ENCODE peak calls at places on chromosomes 3 and 15, in six cellular contexts. L is AG04450, U is HFFc6, C is heart left ventricle, D is neural crest cell, F is coronary artery. H is an unnamed sample.

GRCh38 chr3:3259181-3259580 is 79.7 kb upstream of the CRBN start:
- DNase-seq in D (no peak), L (no peak), F (no peak), U (no peak), C (no peak), H (no peak)

GRCh38 chr15:84725001-84725491 is 9.1 kb upstream of the SEC11A start:
- DNase-seq in L (no peak), D (no peak), U (peak), C (no peak), F (no peak), H (no peak)

GRCh38 chr3:158369279-158369678 is 201.7 kb upstream of the MLF1 start:
- DNase-seq in L (no peak), D (no peak), F (no peak), C (no peak), U (no peak), H (no peak)

GRCh38 chr15:100918690-100919480 is at the start of gene LRRK1:
- DNase-seq in F (peak), C (peak), U (no peak), L (no peak), D (no peak), H (peak)

GRCh38 chr15:78182821-78183220 is 33.7 kb downstream of the IDH3A start:
- DNase-seq in U (no peak), L (no peak), C (no peak), D (no peak), F (no peak), H (no peak)

GRCh38 chr3:126245811-126246727 is 65.7 kb upstream of the ALDH1L1 start:
- DNase-seq in F (no peak), L (peak), C (peak), U (peak), D (peak), H (no peak)

GRCh38 chr15:39919740-39920509 is at the start of gene GPR176:
- DNase-seq in U (peak), D (peak), C (peak), L (no peak), F (peak), H (peak)

GRCh38 chr15:78620021-78620838 is 566 bp downstream of the CHRNA3 start:
- DNase-seq in U (no peak), D (peak), F (no peak), C (no peak), L (no peak), H (no peak)

GRCh38 chr3:70090322-70090913 is 90.9 kb downstream of the SAMMSON start:
- DNase-seq in F (no peak), C (no peak), U (peak), L (no peak), D (no peak), H (peak)

GRCh38 chr3:74465652-74466415 is 148.6 kb downstream of the CNTN3 start:
- DNase-seq in U (peak), C (no peak), F (no peak), D (no peak), L (no peak), H (no peak)

GRCh38 chr3:127258733-127259132 is 29.1 kb downstream of the PRR20G start:
- DNase-seq in L (no peak), F (no peak), D (no peak), U (no peak), C (no peak), H (no peak)

GRCh38 chr3:98626151-98626550 is 32.7 kb upstream of the CPOX start:
- DNase-seq in D (no peak), C (no peak), F (no peak), U (no peak), L (no peak), H (no peak)

GRCh38 chr15:67680645-67681044 is 138.1 kb downstream of the MAP2K5 start:
- DNase-seq in D (no peak), C (no peak), U (no peak), F (no peak), L (no peak), H (no peak)

DNA sequence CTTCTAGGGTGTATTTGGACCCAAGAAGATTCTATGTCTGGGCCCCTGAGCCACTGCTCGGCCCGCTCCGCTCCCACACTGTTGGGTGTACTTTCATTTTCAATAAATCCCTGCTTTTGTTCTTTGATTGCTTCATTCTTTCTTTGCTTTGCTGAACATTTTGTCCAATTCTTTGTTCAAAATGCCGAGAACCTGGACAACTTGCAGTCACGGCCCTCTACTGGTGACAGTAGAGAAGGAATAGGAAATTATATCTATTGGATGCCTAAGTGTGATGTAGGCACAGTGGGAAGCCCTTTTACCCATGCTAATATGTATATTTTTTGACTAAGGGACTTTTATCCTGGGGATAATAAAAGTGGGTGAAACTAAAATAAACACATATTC is 340.8 kb downstream of the LRRC3B start:
- DNase-seq in U (no peak), L (no peak), D (no peak), C (no peak), F (no peak), H (no peak)
- TF ChIP-seq CTCF in U (peak), L (no peak), D (peak), C (no peak), F (no peak), H (no peak)

DNA sequence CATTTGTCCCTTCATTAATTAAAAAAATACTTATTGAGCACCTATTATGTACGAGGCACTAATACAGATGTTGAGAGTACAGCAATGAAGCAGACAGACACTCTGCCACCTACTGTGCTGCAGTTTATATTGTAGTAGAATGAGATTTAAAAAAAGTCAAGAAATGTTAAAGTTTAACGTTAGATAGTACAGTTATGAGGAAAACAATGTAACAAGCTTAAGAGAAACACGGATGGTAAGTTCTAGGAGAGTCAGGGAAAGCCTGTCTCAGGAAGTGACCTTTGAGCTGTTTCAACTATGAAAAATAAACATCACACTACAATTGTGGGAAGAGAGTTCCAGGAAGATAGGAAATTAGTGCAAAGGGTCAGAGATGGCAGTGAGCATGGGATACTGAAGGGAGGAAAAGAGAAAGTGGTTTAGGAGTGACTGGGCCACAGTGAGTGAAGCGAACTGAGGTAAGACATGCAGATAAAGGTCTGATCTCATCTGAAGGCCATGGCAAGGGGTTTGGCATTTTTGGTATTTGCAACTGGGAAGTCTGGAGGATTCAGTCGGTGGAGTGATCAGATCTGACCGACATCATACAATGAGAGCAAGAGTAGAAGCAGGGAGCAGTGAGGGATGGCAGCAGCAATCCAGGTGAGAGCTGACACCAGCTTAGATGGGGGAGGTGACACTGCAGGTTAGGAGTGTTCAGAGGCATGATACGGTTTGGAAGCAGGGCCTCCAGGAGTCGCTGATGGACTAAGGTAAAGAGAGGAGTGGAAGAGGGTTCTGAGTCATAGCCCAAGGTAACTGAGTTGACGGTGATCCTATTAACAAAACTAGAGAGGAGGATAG is 28.5 kb downstream of the PLSCR4 start:
- DNase-seq in U (no peak), C (no peak), F (no peak), L (no peak), D (no peak), H (peak)
- TF ChIP-seq CTCF in U (peak), C (no peak), F (no peak), L (no peak), D (no peak), H (no peak)

GRCh38 chr3:52455283-52456168 is at the start of gene NISCH:
- DNase-seq in F (peak), D (peak), U (peak), C (peak), L (no peak), H (peak)
- TF ChIP-seq CTCF in F (no peak), D (no peak), U (no peak), C (no peak), L (no peak), H (no peak)

DNA sequence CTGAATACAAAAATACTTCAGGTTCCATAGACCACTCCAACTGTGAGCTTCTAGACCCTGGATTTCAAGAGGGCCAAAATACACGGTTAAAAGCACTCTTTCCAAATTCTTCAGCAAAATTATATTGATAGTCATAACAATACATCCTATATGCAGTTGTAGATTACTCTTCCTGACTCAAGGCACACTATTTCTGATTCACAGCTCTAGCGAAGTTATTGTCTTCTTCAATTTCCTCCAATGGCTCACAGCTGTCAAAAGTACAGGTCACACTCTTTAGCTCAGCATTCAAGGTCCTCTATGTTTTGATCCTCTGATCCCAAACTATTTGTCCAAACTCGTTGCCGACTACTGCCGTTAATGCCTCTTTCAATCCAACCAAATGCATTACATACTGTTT is 13.5 kb upstream of the CCDC80 start:
- DNase-seq in U (no peak), F (no peak), L (no peak), C (no peak), D (no peak), H (no peak)
- TF ChIP-seq CTCF in U (no peak), F (no peak), L (no peak), C (no peak), D (no peak), H (no peak)

GRCh38 chr15:45377630-45378148 is 655 bp downstream of the GATM start:
- DNase-seq in U (no peak), F (no peak), D (no peak), L (no peak), C (peak), H (peak)

GRCh38 chr15:45376300-45376928 is 1.9 kb downstream of the GATM start:
- DNase-seq in U (no peak), C (no peak), L (no peak), F (no peak), D (no peak), H (peak)

GRCh38 chr15:45376967-45377629 is 1.2 kb downstream of the GATM start:
- DNase-seq in C (no peak), L (no peak), F (no peak), D (no peak), U (no peak), H (no peak)

GRCh38 chr15:45378913-45379262 is 544 bp upstream of the GATM start:
- DNase-seq in L (no peak), U (no peak), D (no peak), F (no peak), C (no peak), H (no peak)

DNA sequence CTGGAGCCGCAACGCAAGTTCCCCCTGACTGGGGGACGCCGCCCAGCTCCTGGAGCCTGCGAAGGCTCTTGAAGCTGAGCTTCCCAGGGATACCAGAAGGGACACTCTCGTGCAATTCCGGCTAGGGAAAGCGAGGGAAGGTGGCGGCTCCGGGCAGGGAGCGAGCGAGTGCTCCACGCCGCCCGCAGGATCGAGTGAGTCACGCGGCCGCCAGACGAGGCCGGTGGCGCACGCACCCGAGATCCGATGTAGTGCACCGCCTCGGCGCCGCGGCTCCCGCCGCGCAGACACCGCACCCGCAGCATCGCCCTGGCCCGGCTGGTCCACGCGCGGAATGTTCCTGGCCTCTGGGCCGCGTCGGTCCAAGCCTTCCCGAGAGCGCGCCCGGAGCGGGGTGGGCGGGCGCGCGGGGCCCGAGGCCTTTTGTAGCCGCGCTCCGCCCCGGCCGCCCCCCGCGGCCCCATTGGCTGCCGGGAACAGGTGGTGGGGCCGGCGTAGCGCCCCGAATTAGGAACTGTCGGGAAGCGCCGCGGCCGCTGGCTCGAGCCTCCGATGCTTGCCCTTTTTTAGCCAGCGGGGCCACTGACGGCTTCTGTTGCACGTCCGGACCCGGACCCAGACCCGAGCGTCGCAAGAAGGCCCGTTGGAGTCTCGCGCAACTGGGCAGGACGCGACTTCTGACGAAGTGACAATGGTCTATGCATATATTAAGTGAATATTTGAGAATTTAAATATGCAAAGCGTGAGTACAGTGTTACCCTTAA is at the start of gene GATM:
- DNase-seq in L (peak), C (peak), U (peak), F (peak), D (peak), H (peak)
- TF ChIP-seq CTCF in L (peak), C (peak), U (peak), F (peak), D (peak), H (no peak)

DNA sequence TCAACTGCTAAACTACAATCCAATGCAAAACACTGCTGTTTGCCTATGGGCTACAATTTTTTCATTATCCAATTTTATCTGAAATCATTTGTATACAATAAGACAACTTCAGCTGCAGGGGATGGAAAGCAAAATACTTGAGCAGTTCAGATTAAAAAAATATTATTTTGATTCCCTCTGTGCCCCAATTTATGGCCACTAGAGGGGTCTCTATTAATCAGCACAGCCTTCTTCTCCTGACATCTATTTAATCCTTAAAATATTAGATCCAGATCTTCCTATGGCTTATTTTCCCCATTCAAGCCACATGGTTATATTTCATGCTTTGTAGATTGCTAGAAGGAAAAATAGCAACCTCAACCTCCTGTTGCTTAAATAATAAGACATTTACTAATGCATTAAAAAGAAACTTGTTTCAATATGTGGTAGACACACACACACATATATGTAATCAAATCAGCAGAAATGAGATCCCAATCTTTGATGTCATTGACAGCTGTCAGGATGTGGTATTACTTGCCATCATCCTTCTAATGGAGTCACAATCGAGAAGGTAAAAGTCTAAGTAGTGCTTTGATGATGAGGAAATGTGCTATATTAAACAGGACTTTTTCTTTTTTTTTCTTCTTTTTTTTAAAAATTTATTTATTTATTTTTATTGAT is 104.2 kb downstream of the P2RY1 start:
- DNase-seq in C (no peak), D (no peak), F (no peak), U (no peak), L (no peak), H (no peak)
- TF ChIP-seq CTCF in C (no peak), D (peak), F (no peak), U (no peak), L (peak), H (no peak)

H was measured in mucosa of descending colon.